ENCODE peak calls at places on chromosome 20, in four cellular contexts. K is IMR-90, L is H1, O is mesenchymal stem cell. F is an unnamed sample.

GRCh38 chr20:49132995-49133451 is 55.1 kb downstream of the STAU1 start:
- DNase-seq in K (peak; percentile 79), L (no peak), O (peak; percentile 79), F (peak; percentile 39)

GRCh38 chr20:33790571-33790970 is 20.6 kb upstream of the CHMP4B start:
- DNase-seq in K (no peak), L (no peak), O (no peak), F (no peak)

GRCh38 chr20:64139200-64140081 is 24.8 kb upstream of the MYT1 start:
- DNase-seq in K (no peak), L (peak; percentile 42), O (no peak), F (no peak)

GRCh38 chr20:19384940-19385339 is 172.5 kb downstream of the SLC24A3 start:
- DNase-seq in K (no peak), L (no peak), O (no peak), F (no peak)

GRCh38 chr20:25177890-25178321 is 17.6 kb upstream of the ENTPD6 start:
- DNase-seq in K (no peak), L (no peak), O (no peak), F (no peak)

GRCh38 chr20:32343438-32343837 is 14.7 kb upstream of the ASXL1 start:
- DNase-seq in K (peak; percentile 85), L (no peak), O (peak; percentile 73), F (no peak)

GRCh38 chr20:53774487-53775203 is 181.0 kb upstream of the ZNF217 start:
- DNase-seq in K (peak; percentile 95), L (no peak), O (peak; percentile 90), F (no peak)

GRCh38 chr20:34220581-34220980 is 20.6 kb upstream of the ASIP start:
- DNase-seq in K (peak; percentile 28), L (no peak), O (peak; percentile 64), F (no peak)

GRCh38 chr20:32460231-32460630 is 102.1 kb downstream of the ASXL1 start:
- DNase-seq in K (no peak), L (no peak), O (no peak), F (no peak)

GRCh38 chr20:51594206-51594998 is 51.9 kb upstream of the NFATC2 start:
- DNase-seq in K (no peak), L (no peak), O (no peak), F (no peak)

GRCh38 chr20:51592564-51592963 is 50.0 kb upstream of the NFATC2 start:
- DNase-seq in K (no peak), L (no peak), O (no peak), F (no peak)

GRCh38 chr20:51591871-51592270 is 49.4 kb upstream of the NFATC2 start:
- DNase-seq in K (no peak), L (no peak), O (no peak), F (no peak)

GRCh38 chr20:51594999-51595532 is 52.5 kb upstream of the NFATC2 start:
- DNase-seq in K (peak; percentile 89), L (peak; percentile 81), O (peak; percentile 86), F (peak; percentile 48)

DNA sequence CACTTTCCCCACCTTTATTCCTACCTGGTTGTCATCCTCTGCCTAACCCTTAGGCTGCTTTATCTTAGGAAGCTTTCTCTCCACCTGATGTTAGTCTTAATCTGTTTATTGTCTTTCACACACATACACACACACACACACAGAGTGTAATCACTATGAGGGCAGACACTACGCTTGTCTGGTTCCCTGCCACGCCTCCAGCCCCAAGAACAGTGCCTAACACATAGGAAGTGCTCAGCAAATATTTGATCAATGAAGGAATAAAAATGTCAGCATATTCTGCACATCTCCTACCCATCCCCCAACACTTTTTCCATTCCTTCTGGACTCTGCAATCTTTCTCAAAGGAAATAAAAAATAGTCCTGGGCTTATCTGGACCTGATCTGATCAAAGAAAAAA is 51.1 kb upstream of the NFATC2 start:
- DNase-seq in K (no peak), L (no peak), O (no peak), F (no peak)
- H4K91ac ChIP-seq in K (no peak overlapping the region), L (no peak overlapping the region), O (no peak overlapping the region), F (no peak overlapping the region)

GRCh38 chr20:57108218-57108617 is 158.2 kb downstream of the BMP7 start:
- DNase-seq in K (no peak), L (no peak), O (no peak), F (no peak)
- H3K27ac ChIP-seq in K (no peak overlapping the region), L (no peak overlapping the region), O (no peak overlapping the region), F (no peak overlapping the region)

GRCh38 chr20:45340236-45340847 is 7.9 kb downstream of the SDC4 start:
- DNase-seq in K (no peak), L (no peak), O (no peak), F (no peak)
- H4K91ac ChIP-seq in K (peak overlapping the region; percentile 21), L (peak overlapping the region; percentile 45), O (peak overlapping the region; percentile 20), F (no peak overlapping the region)

DNA sequence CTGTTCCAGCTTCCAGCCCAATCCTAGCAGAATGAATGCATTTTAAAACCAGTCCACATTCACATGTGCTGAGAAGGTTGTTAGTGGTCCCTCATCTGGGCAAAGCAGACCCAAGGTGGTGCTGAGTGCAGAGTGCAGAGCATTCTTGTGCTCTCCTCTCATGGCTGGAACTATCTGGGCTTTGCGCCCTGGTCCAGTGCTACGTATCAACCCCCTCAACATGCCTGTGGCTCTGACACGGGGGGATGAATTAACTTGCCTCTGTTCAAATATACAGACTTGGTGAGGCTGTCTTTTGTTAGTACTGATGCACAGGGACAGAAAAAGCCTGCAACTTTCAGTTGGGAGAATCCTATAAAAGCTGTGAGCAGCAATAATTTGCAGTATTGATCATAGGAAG is 42.5 kb downstream of the PANK2 start:
- DNase-seq in K (peak; percentile 30), L (no peak), O (no peak), F (no peak)
- H3K27ac ChIP-seq in K (no peak overlapping the region), L (no peak overlapping the region), O (no peak overlapping the region), F (no peak overlapping the region)

GRCh38 chr20:47429409-47429808 is 72.3 kb upstream of the NCOA3 start:
- DNase-seq in K (no peak), L (no peak), O (no peak), F (no peak)
- H4K91ac ChIP-seq in K (no peak overlapping the region), L (no peak overlapping the region), O (no peak overlapping the region), F (no peak overlapping the region)